ENCODE peak calls at places on chromosomes 1 and 21, in six cellular contexts. One of them, this sample, is unnamed. For H3K4me1, the result is how much of the 10 kb centered on the place peaks cover.

GRCh38 chr21:44050276-44050675 is 38.2 kb downstream of the TRAPPC10 start:
- DNase-seq in psoas muscle: no peak
- DNase-seq in stomach: no peak
- DNase-seq in cardiac muscle cell: no peak
- DNase-seq in fibroblast of lung: no peak
- DNase-seq in lung: peak
- DNase-seq in this sample: no peak

GRCh38 chr1:33382651-33383415 is 48.1 kb downstream of the PHC2 start:
- DNase-seq in psoas muscle: no peak
- DNase-seq in lung: no peak
- DNase-seq in cardiac muscle cell: peak
- DNase-seq in fibroblast of lung: peak
- DNase-seq in stomach: no peak
- DNase-seq in this sample: peak

GRCh38 chr1:112954945-112955677 is 885 bp downstream of the SLC16A1 start:
- DNase-seq in lung: no peak
- DNase-seq in stomach: peak
- DNase-seq in cardiac muscle cell: peak
- DNase-seq in fibroblast of lung: peak
- DNase-seq in psoas muscle: peak
- DNase-seq in this sample: peak

GRCh38 chr21:43591468-43592050 is 67.7 kb downstream of the HSF2BP start:
- DNase-seq in stomach: no peak
- DNase-seq in lung: no peak
- DNase-seq in cardiac muscle cell: peak
- DNase-seq in psoas muscle: no peak
- DNase-seq in fibroblast of lung: no peak
- DNase-seq in this sample: no peak

GRCh38 chr21:32951041-32951440 is 74.7 kb upstream of the OLIG2 start:
- DNase-seq in lung: no peak
- DNase-seq in stomach: no peak
- DNase-seq in cardiac muscle cell: no peak
- DNase-seq in fibroblast of lung: no peak
- DNase-seq in psoas muscle: no peak
- DNase-seq in this sample: no peak

GRCh38 chr1:38589036-38589435 is 270.5 kb downstream of the RRAGC start:
- DNase-seq in fibroblast of lung: peak
- DNase-seq in cardiac muscle cell: peak
- DNase-seq in lung: no peak
- DNase-seq in stomach: peak
- DNase-seq in psoas muscle: no peak
- DNase-seq in this sample: peak

GRCh38 chr1:213989740-213990472 is 2.1 kb downstream of the PROX1 start:
- DNase-seq in fibroblast of lung: no peak
- DNase-seq in psoas muscle: no peak
- DNase-seq in lung: no peak
- DNase-seq in cardiac muscle cell: no peak
- DNase-seq in stomach: no peak
- DNase-seq in this sample: no peak

GRCh38 chr1:11479375-11479979 is 522 bp downstream of the DISP3 start:
- DNase-seq in fibroblast of lung: no peak
- DNase-seq in cardiac muscle cell: no peak
- DNase-seq in stomach: no peak
- DNase-seq in psoas muscle: no peak
- DNase-seq in lung: no peak
- DNase-seq in this sample: no peak

GRCh38 chr1:41317356-41317755 is 43.9 kb upstream of the FOXO6 start:
- DNase-seq in stomach: no peak
- DNase-seq in psoas muscle: no peak
- DNase-seq in cardiac muscle cell: no peak
- DNase-seq in lung: no peak
- DNase-seq in fibroblast of lung: peak
- DNase-seq in this sample: no peak

GRCh38 chr1:19444399-19445021 is 40.8 kb downstream of the CAPZB start:
- DNase-seq in fibroblast of lung: no peak
- DNase-seq in stomach: no peak
- DNase-seq in psoas muscle: no peak
- DNase-seq in cardiac muscle cell: no peak
- DNase-seq in lung: no peak
- DNase-seq in this sample: no peak
- H3K4me1 ChIP-seq in fibroblast of lung: half or more
- H3K4me1 ChIP-seq in stomach: half or more
- H3K4me1 ChIP-seq in psoas muscle: half or more
- H3K4me1 ChIP-seq in cardiac muscle cell: under half
- H3K4me1 ChIP-seq in lung: under half
- H3K4me1 ChIP-seq in this sample: under half

GRCh38 chr1:177181631-177182291 is 11.0 kb downstream of the BRINP2 start:
- DNase-seq in lung: peak
- DNase-seq in cardiac muscle cell: peak
- DNase-seq in stomach: peak
- DNase-seq in fibroblast of lung: peak
- DNase-seq in psoas muscle: peak
- DNase-seq in this sample: peak
- H3K4me3 ChIP-seq in lung: no peak
- H3K4me3 ChIP-seq in cardiac muscle cell: no peak
- H3K4me3 ChIP-seq in stomach: peak
- H3K4me3 ChIP-seq in fibroblast of lung: no peak
- H3K4me3 ChIP-seq in psoas muscle: peak
- H3K4me3 ChIP-seq in this sample: no peak

GRCh38 chr1:235295902-235296350 is 32.1 kb downstream of the ARID4B start:
- DNase-seq in cardiac muscle cell: peak
- DNase-seq in lung: no peak
- DNase-seq in psoas muscle: no peak
- DNase-seq in stomach: peak
- DNase-seq in fibroblast of lung: peak
- DNase-seq in this sample: no peak
- H3K4me1 ChIP-seq in cardiac muscle cell: under half
- H3K4me1 ChIP-seq in lung: under half
- H3K4me1 ChIP-seq in psoas muscle: under half
- H3K4me1 ChIP-seq in stomach: half or more
- H3K4me1 ChIP-seq in fibroblast of lung: under half
- H3K4me1 ChIP-seq in this sample: under half

GRCh38 chr1:3652538-3653285 is 396 bp downstream of the TP73 start:
- DNase-seq in stomach: no peak
- DNase-seq in lung: no peak
- DNase-seq in cardiac muscle cell: no peak
- DNase-seq in psoas muscle: no peak
- DNase-seq in fibroblast of lung: no peak
- DNase-seq in this sample: no peak
- H3K4me3 ChIP-seq in stomach: peak
- H3K4me3 ChIP-seq in lung: no peak
- H3K4me3 ChIP-seq in cardiac muscle cell: peak
- H3K4me3 ChIP-seq in psoas muscle: peak
- H3K4me3 ChIP-seq in fibroblast of lung: no peak
- H3K4me3 ChIP-seq in this sample: peak

DNA sequence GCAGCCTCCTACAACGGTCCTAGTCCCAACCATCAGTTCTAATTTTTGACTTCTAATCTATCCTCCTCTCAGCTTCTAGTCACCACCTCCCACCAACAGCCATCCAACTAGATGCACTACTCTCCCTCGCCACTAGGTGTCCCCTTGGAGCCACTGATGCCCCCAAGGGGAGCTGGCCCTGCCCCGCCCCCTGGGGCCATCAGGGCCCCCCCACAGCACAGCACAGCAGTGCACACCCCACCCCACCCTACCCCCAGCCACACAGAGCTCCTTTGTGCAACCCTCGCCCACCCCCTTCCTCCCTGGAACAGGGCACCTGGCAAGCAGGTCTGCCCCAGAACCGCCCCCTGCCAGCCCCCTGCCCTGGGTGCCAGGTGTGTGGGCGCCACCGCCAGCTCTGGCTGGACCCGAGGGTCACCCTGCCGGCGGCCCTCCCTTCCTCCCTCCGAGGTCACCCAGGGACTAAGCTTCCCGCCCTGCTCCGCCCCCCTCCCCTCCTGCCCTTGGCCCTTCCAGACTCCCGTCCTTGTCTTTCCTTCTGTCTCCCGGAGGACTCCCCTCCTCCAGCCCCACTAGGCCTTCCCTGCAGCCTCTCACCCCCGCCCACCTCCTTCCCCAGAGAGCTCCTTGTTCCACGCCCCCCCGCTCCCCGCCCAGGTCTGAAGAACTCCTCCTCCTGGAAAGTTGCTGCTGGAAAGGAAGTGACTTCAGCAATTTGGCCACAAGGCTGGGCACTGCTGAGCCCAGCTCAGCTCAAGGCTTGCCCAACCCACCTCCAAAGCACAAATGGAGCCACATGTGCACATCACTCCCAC is 47.0 kb downstream of the AHDC1 start:
- DNase-seq in lung: peak
- DNase-seq in cardiac muscle cell: peak
- DNase-seq in fibroblast of lung: peak
- DNase-seq in stomach: peak
- DNase-seq in psoas muscle: peak
- DNase-seq in this sample: peak
- H3K4me1 ChIP-seq in lung: under half
- H3K4me1 ChIP-seq in cardiac muscle cell: under half
- H3K4me1 ChIP-seq in fibroblast of lung: under half
- H3K4me1 ChIP-seq in stomach: half or more
- H3K4me1 ChIP-seq in psoas muscle: half or more
- H3K4me1 ChIP-seq in this sample: under half

DNA sequence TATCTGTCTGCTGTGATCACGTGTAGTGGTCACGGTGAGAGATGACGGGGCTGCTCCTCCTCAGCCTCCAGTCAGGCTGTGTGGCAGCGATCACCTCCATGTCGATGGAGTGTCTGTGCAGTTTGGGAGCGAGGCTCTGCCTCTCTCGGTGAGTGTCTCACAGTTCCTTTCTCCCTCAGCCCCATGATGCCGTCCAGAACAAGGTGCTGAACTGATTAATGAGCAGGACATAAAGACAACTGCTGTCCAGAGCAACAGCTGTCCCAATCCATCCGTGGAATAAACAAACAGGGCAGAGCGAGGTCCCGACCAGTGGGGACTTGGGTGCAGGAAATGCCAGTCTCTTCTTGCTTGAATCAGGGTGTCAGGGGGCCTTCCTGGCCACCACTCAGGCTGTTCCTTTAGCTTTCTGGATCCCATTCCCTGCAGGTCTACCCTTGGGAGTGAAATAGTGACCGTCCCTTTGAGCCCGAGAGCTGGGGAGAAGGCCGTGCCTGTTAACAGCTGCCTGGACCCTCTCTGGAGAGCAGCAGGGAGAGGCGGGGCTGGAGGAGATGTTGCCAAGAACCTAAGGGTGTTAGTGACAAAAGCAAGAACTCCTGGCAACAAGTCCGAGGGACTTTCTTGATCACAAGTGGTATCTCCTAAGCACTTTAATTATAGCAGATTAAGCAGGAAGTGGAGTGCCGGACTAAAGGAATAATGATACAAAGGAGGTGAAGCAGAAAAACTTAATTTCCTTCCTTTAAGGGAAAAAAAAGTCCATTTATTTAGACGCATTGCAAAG is 443.9 kb downstream of the KIF26B start:
- DNase-seq in lung: no peak
- DNase-seq in fibroblast of lung: peak
- DNase-seq in cardiac muscle cell: peak
- DNase-seq in stomach: no peak
- DNase-seq in psoas muscle: no peak
- DNase-seq in this sample: peak
- H3K4me3 ChIP-seq in lung: no peak
- H3K4me3 ChIP-seq in fibroblast of lung: no peak
- H3K4me3 ChIP-seq in cardiac muscle cell: no peak
- H3K4me3 ChIP-seq in stomach: no peak
- H3K4me3 ChIP-seq in psoas muscle: no peak
- H3K4me3 ChIP-seq in this sample: no peak

GRCh38 chr1:212034516-212035122 is 738 bp downstream of the INTS7 start:
- DNase-seq in fibroblast of lung: no peak
- DNase-seq in psoas muscle: no peak
- DNase-seq in cardiac muscle cell: no peak
- DNase-seq in lung: no peak
- DNase-seq in stomach: no peak
- DNase-seq in this sample: no peak
- H3K4me1 ChIP-seq in fibroblast of lung: under half
- H3K4me1 ChIP-seq in psoas muscle: under half
- H3K4me1 ChIP-seq in cardiac muscle cell: under half
- H3K4me1 ChIP-seq in lung: under half
- H3K4me1 ChIP-seq in stomach: under half
- H3K4me1 ChIP-seq in this sample: under half

DNA sequence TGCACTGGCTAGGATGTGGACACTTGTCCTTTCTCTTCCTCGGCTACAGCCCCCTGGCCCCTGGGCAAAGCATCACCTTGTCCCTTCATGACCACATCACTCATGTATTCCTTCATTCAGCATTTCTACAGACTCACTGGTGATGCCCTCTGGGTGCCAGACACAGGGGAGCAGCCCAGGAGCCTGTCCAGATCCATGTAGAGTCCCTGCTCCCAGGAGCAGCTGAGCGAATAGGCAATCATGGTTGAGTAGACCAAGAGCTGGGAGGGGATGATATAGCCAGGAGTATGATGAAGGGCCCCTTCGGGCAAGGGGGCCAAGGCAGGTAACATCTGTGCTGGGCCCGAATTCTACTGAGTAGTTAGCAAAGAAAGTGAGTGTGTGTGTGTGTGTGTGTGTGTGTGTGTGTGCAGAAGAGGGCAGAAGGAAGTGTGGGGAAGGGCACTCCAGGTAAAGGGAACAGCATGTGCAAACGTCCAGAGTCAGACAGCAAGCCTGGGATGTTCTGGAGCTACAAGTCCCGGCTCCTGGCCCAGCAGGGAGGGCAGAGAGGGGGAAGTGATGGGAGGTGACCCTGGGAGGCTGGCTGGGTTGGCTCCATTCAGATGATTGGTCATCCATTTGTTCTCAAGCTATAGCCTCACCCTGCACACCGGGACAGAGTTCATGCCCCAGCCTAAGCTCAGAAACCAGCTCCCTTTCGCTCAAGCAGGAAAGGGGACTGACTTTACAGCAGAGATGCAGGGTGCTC is 21.0 kb upstream of the PIK3CD start:
- DNase-seq in fibroblast of lung: no peak
- DNase-seq in lung: no peak
- DNase-seq in cardiac muscle cell: no peak
- DNase-seq in psoas muscle: no peak
- DNase-seq in stomach: no peak
- DNase-seq in this sample: no peak
- H3K4me3 ChIP-seq in fibroblast of lung: no peak
- H3K4me3 ChIP-seq in lung: no peak
- H3K4me3 ChIP-seq in cardiac muscle cell: no peak
- H3K4me3 ChIP-seq in psoas muscle: no peak
- H3K4me3 ChIP-seq in stomach: peak
- H3K4me3 ChIP-seq in this sample: no peak

DNA sequence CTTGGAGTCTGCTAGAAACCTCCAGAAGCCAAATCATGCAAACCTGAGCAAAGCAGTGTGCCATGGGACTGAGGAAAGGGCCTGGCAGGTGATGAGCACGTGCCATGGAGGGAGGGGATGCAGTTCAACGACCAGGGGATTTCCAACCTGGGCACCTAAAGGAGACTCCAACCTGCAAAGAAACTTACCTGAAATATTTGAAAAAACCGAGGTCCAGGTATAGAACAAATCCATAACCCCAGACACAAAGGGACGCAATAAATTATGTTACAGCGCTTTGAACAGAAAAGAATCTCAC is 8.9 kb downstream of the UBASH3A start:
- DNase-seq in stomach: no peak
- DNase-seq in lung: no peak
- DNase-seq in cardiac muscle cell: no peak
- DNase-seq in fibroblast of lung: no peak
- DNase-seq in psoas muscle: no peak
- DNase-seq in this sample: no peak
- H3K4me1 ChIP-seq in stomach: under half
- H3K4me1 ChIP-seq in lung: under half
- H3K4me1 ChIP-seq in cardiac muscle cell: under half
- H3K4me1 ChIP-seq in fibroblast of lung: under half
- H3K4me1 ChIP-seq in psoas muscle: under half
- H3K4me1 ChIP-seq in this sample: under half

This sample was measured in right cardiac atrium.